ENCODE peak calls at places on chromosomes 11 and 22, in five cellular contexts. D is K562, W is HEK293T, A is A549, X is HepG2. M is an unnamed sample.
A peak's percentile ranks its signal among the peaks of the same experiment; 100 is the strongest.

GRCh38 chr11:10984250-10984649 is 126.4 kb upstream of the ZBED5 start:
- DNase-seq in A (peak; percentile 30), D (peak; percentile 44), W (no peak), X (no peak), M (no peak)

GRCh38 chr22:43533656-43534428 is 122.0 kb downstream of the MPPED1 start:
- DNase-seq in X (no peak), D (no peak), A (no peak), W (no peak), M (no peak)

GRCh38 chr11:70547386-70547785 is 149.1 kb downstream of the CTTN start:
- DNase-seq in D (no peak), W (no peak), X (no peak), A (no peak), M (no peak)

GRCh38 chr22:43263645-43264514 is 76.9 kb upstream of the TTLL12 start:
- DNase-seq in A (no peak), X (peak; percentile 64), W (peak; percentile 68), D (peak; percentile 72), M (peak; percentile 88)

GRCh38 chr11:73393479-73394415 is 17.5 kb downstream of the RELT start:
- DNase-seq in D (peak; percentile 79), X (peak; percentile 65), A (peak; percentile 83), W (peak; percentile 81), M (peak; percentile 82)

GRCh38 chr11:28259177-28259843 is 151.1 kb downstream of the METTL15 start:
- DNase-seq in A (no peak), W (no peak), X (no peak), D (no peak), M (no peak)

GRCh38 chr11:75851203-75851602 is 36.2 kb downstream of the UVRAG start:
- DNase-seq in D (no peak), W (no peak), A (no peak), X (no peak), M (no peak)

GRCh38 chr11:17979770-17980371 is 33.0 kb downstream of the SERGEF start:
- DNase-seq in A (peak; percentile 19), D (peak; percentile 77), W (peak; percentile 75), X (peak; percentile 31), M (peak; percentile 5)

GRCh38 chr11:104879514-104880190 is 18.6 kb downstream of the CASP12 start:
- DNase-seq in A (no peak), D (no peak), W (no peak), X (no peak), M (no peak)

GRCh38 chr22:44862981-44863860 is 110.8 kb downstream of the ARHGAP8 start:
- DNase-seq in D (peak; percentile 59), X (no peak), W (no peak), A (no peak), M (no peak)

GRCh38 chr22:46040471-46041465 is 63.8 kb upstream of the WNT7B start:
- DNase-seq in X (no peak), W (no peak), D (no peak), A (no peak), M (no peak)

GRCh38 chr22:45006873-45007246 is 2.9 kb downstream of the PHF21B start:
- DNase-seq in A (no peak), D (no peak), X (no peak), W (peak; percentile 42), M (no peak)

GRCh38 chr22:47575291-47575690 is 812.8 kb downstream of the TBC1D22A start:
- DNase-seq in A (no peak), W (no peak), D (no peak), X (no peak), M (no peak)

GRCh38 chr11:105004021-105004420 is 18.9 kb downstream of the CASP5 start:
- DNase-seq in X (peak; percentile 51), A (no peak), D (no peak), W (no peak), M (no peak)

GRCh38 chr11:1564535-1565172 is 7.4 kb downstream of the DUSP8 start:
- DNase-seq in A (peak; percentile 38), D (peak; percentile 94), X (no peak), W (peak; percentile 86), M (peak; percentile 94)

GRCh38 chr22:45478108-45478771 is 24.4 kb upstream of the FBLN1 start:
- DNase-seq in X (peak; percentile 77), W (no peak), A (peak; percentile 84), D (no peak), M (peak; percentile 96)

GRCh38 chr22:21942939-21943338 is 9.7 kb downstream of the PPM1F start:
- DNase-seq in A (no peak), D (no peak), X (no peak), W (no peak), M (no peak)

GRCh38 chr11:100682247-100682969 is 4.7 kb upstream of the ARHGAP42 start:
- DNase-seq in W (no peak), D (no peak), A (peak; percentile 45), X (no peak), M (peak; percentile 46)

GRCh38 chr22:31244044-31244942 is 32.2 kb downstream of the LIMK2 start:
- DNase-seq in A (peak; percentile 63), X (peak; percentile 43), W (no peak), D (no peak), M (peak; percentile 80)

GRCh38 chr22:29113329-29113728 is 40.5 kb downstream of the KREMEN1 start:
- DNase-seq in A (no peak), W (no peak), X (no peak), D (no peak), M (peak; percentile 57)

GRCh38 chr22:39012525-39013516 is 1.2 kb upstream of the APOBEC3C start:
- DNase-seq in W (no peak), D (peak; percentile 53), X (no peak), A (no peak), M (no peak)

GRCh38 chr22:22745225-22746060 is 101.0 kb downstream of the GGTLC2 start:
- DNase-seq in A (peak; percentile 26), D (peak; percentile 83), W (peak; percentile 55), X (peak; percentile 5), M (peak; percentile 19)

GRCh38 chr11:18173225-18173866 is 709 bp downstream of the MRGPRX4 start:
- DNase-seq in X (no peak), A (no peak), W (no peak), D (no peak), M (no peak)

GRCh38 chr22:31734512-31734911 is 15.4 kb downstream of the PRR14L start:
- DNase-seq in X (peak; percentile 29), W (no peak), D (no peak), A (no peak), M (peak; percentile 85)

GRCh38 chr11:111819161-111820058 is 52.0 kb downstream of the ALG9 start:
- DNase-seq in X (no peak), W (no peak), D (no peak), A (no peak), M (peak; percentile 82)

GRCh38 chr11:119323532-119324033 is 6.7 kb upstream of the MCAM start:
- DNase-seq in X (peak; percentile 46), W (peak; percentile 71), D (peak; percentile 56), A (peak; percentile 63), M (peak; percentile 66)

GRCh38 chr11:46198245-46198872 is 77.1 kb upstream of the PHF21A start:
- DNase-seq in X (no peak), D (no peak), A (no peak), W (no peak), M (no peak)

GRCh38 chr11:126362879-126363655 is 7.6 kb downstream of the ST3GAL4 start:
- DNase-seq in X (no peak), A (no peak), W (no peak), D (no peak), M (no peak)

GRCh38 chr11:61173456-61173855 is 12.2 kb upstream of the VPS37C start:
- DNase-seq in W (no peak), X (peak; percentile 41), A (peak; percentile 49), D (peak; percentile 21), M (peak; percentile 34)

GRCh38 chr11:21137813-21138212 is 468.4 kb downstream of the NELL1 start:
- DNase-seq in X (no peak), W (no peak), D (no peak), A (no peak), M (no peak)

GRCh38 chr11:37502202-37502601 is 904.2 kb upstream of the RAG2 start:
- DNase-seq in A (no peak), D (no peak), W (no peak), X (no peak), M (peak; percentile 53)

GRCh38 chr22:38016182-38017078 is 32.1 kb upstream of the SOX10 start:
- DNase-seq in X (no peak), D (no peak), W (no peak), A (peak; percentile 19), M (peak; percentile 58)

GRCh38 chr11:100151944-100152343 is 535.1 kb upstream of the ARHGAP42 start:
- DNase-seq in X (no peak), W (no peak), A (peak; percentile 0), D (no peak), M (no peak)

GRCh38 chr11:62012451-62013265 is 45.2 kb upstream of the FTH1 start:
- DNase-seq in A (peak; percentile 79), X (peak; percentile 67), D (no peak), W (no peak), M (peak; percentile 42)

GRCh38 chr11:130672911-130673310 is 224.5 kb downstream of the ADAMTS15 start:
- DNase-seq in D (no peak), W (no peak), A (no peak), X (no peak), M (peak; percentile 13)

GRCh38 chr11:35413568-35413967 is 5.8 kb downstream of the SLC1A2 start:
- DNase-seq in A (no peak), X (no peak), D (no peak), W (no peak), M (no peak)
- TF ChIP-seq BHLHE40 in A (no peak), X (no peak), D (no peak), W (no peak), M (no peak)

GRCh38 chr11:115242982-115243381 is 261.2 kb downstream of the CADM1 start:
- DNase-seq in D (no peak), A (no peak), W (no peak), X (no peak), M (no peak)
- TF ChIP-seq BHLHE40 in D (no peak), A (no peak), W (no peak), X (no peak), M (no peak)

DNA sequence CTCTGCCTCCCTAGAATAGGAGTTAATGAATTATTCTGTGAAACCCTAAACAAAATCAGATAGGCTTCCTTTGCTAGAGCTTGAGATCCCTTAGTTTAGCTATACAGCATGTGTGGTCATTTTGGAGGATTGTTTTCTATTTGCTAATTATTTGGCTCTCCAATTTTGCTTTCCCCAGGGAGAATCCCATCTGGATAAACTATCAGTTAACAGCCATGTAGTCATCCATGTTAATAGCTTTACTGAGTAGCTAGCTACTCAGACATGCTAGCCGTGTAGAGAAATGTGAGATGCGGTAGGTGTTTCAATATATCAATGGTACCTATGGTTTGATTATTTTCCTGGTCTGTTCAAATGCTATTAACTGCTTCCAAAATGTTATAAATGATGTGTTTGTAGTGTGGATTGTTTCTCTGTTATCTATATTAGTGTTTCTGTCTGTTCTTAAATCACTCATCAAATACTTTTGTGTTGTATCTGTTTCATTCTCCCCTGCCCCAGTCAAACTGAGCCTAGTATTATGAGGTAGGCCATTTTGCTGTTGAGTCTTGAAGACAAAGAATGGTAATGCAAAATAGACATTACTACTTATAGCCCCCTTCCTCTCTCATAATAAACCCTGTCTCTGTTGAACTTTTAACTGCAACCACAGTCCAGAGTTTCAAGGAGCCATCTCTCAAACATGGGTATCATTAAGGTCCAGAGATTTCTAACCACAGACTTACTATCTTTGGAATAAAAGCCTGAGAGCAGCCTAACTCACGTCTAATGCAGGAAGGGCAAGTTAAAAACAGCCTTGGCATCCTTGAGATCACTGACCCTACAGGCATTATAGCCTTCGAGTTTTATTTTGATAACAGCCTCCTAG is 56.1 kb upstream of the GRAMD1B start:
- DNase-seq in A (no peak), W (no peak), X (no peak), D (no peak), M (no peak)
- TF ChIP-seq BHLHE40 in A (no peak), W (no peak), X (no peak), D (no peak), M (no peak)

DNA sequence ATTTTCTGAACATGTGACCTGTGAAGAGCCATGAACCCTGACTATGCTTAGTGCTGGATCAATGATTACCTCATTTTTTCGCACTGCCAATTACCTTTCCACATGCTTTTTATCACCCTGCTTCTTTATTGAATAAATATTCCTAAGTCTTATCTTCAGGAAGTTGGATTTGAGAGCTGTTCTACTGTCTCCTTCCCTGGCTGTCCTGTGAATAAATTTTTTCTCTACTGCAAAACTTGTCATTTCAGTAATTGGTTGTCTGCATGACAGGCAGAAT is 7.0 kb upstream of the CYP2R1 start:
- DNase-seq in W (no peak), X (no peak), D (no peak), A (no peak), M (no peak)
- TF ChIP-seq BHLHE40 in W (no peak), X (no peak), D (no peak), A (no peak), M (no peak)

M was measured in IMR-90.